ENCODE peak calls at places on chromosomes 4 and X, in ten cellular contexts. Y is aorta; X is stomach; W is CD8-positive, alpha-beta memory T cell; F is upper lobe of right lung; V is thoracic aorta; Q is neural progenitor cell; D is testis; C is left lung; H is IMR-90. Z is an unnamed sample. For H3K4me1, the result is how much of the 10 kb centered on the place peaks cover.

GRCh38 chr4:112287258-112287873 is 1.7 kb upstream of the TIFA start:
- DNase-seq in D (no peak), W (no peak), X (no peak), Y (no peak), F (no peak), C (no peak), V (no peak), H (no peak), Q (no peak), Z (peak)

GRCh38 chr4:152778656-152779512 is 646 bp downstream of the TIGD4 start:
- DNase-seq in F (no peak), V (no peak), Q (peak), H (peak), Y (peak), D (peak), X (peak), W (peak), C (no peak), Z (peak)

GRCh38 chr4:304987-305680 is at the start of gene ZNF732:
- DNase-seq in Q (no peak), X (no peak), W (no peak), D (peak), Y (peak), C (no peak), V (no peak), H (peak), F (no peak), Z (no peak)

GRCh38 chr4:152500798-152501434 is 35.0 kb downstream of the FBXW7 start:
- DNase-seq in F (no peak), C (no peak), X (peak), V (peak), D (peak), Y (no peak), H (peak), W (peak), Q (peak), Z (peak)

GRCh38 chr4:45946699-45947098 is 177.2 kb downstream of the GABRG1 start:
- DNase-seq in W (no peak), X (no peak), H (no peak), V (no peak), D (no peak), Q (no peak), C (no peak), F (no peak), Y (no peak), Z (no peak)

GRCh38 chr4:74886490-74886889 is 46.4 kb upstream of the PARM1 start:
- DNase-seq in F (no peak), Q (no peak), D (no peak), X (no peak), H (peak), Y (no peak), C (no peak), W (no peak), V (no peak), Z (no peak)

GRCh38 chr4:25377572-25377882 is 464 bp downstream of the ANAPC4 start:
- DNase-seq in X (no peak), V (no peak), D (no peak), C (no peak), Q (no peak), W (no peak), F (no peak), H (no peak), Y (no peak), Z (no peak)

GRCh38 chr4:105149771-105150170 is 3.1 kb downstream of the TET2 start:
- DNase-seq in X (no peak), W (no peak), V (no peak), Q (no peak), H (no peak), C (no peak), F (no peak), D (no peak), Y (no peak), Z (no peak)

GRCh38 chr4:101254776-101255175 is 92.5 kb downstream of the PPP3CA start:
- DNase-seq in D (no peak), F (no peak), Y (no peak), V (no peak), H (peak), W (no peak), C (no peak), Q (no peak), X (no peak), Z (no peak)

GRCh38 chr4:113327513-113327912 is 278.1 kb downstream of the ANK2 start:
- DNase-seq in V (no peak), Q (no peak), F (no peak), H (peak), C (no peak), W (no peak), X (no peak), Y (no peak), D (no peak), Z (no peak)

GRCh38 chr4:23269583-23269982 is 576.8 kb downstream of the GBA3 start:
- DNase-seq in Y (no peak), Q (no peak), W (no peak), F (no peak), V (no peak), X (no peak), D (no peak), C (no peak), H (no peak), Z (no peak)

GRCh38 chr4:147138171-147138570 is 192.5 kb upstream of the TTC29 start:
- DNase-seq in X (no peak), Q (no peak), C (no peak), V (no peak), Y (no peak), H (peak), F (no peak), W (no peak), D (no peak), Z (no peak)

GRCh38 chr4:16694491-16695276 is 203.8 kb downstream of the LDB2 start:
- DNase-seq in D (no peak), F (no peak), C (no peak), W (no peak), H (peak), V (no peak), Q (no peak), Y (no peak), X (no peak), Z (no peak)

GRCh38 chr4:171308661-171309060 is 504.5 kb upstream of the GALNTL6 start:
- DNase-seq in W (no peak), F (no peak), D (no peak), H (no peak), X (no peak), Y (no peak), V (no peak), C (no peak), Q (no peak), Z (no peak)

GRCh38 chr4:26412381-26413372 is 77.6 kb downstream of the CCKAR start:
- DNase-seq in F (no peak), Q (peak), X (peak), C (no peak), W (no peak), D (peak), Y (no peak), H (no peak), V (no peak), Z (no peak)

GRCh38 chrX:42090395-42090794 is 167.0 kb upstream of the CASK start:
- DNase-seq in V (no peak), F (no peak), Y (no peak), X (no peak), Q (no peak), D (no peak), W (no peak), H (no peak), C (no peak), Z (no peak)

GRCh38 chr4:88616275-88616996 is 24.2 kb downstream of the HERC3 start:
- DNase-seq in Q (no peak), V (no peak), H (peak), W (no peak), X (no peak), Y (no peak), F (no peak), C (no peak), D (no peak), Z (no peak)

GRCh38 chr4:88623097-88623496 is 30.8 kb downstream of the HERC3 start:
- DNase-seq in Q (no peak), C (no peak), X (no peak), Y (no peak), F (no peak), H (peak), D (no peak), W (no peak), V (no peak), Z (no peak)

GRCh38 chr4:88621763-88622327 is 29.6 kb downstream of the HERC3 start:
- DNase-seq in W (no peak), X (no peak), Q (no peak), D (no peak), Y (no peak), F (no peak), C (no peak), H (no peak), V (no peak), Z (no peak)

GRCh38 chr4:88619973-88620372 is 27.7 kb downstream of the HERC3 start:
- DNase-seq in H (peak), D (no peak), C (no peak), W (no peak), V (no peak), X (no peak), Y (no peak), Q (no peak), F (no peak), Z (no peak)

GRCh38 chr4:88618782-88619485 is 26.7 kb downstream of the HERC3 start:
- DNase-seq in X (no peak), W (no peak), D (no peak), F (no peak), Q (no peak), H (no peak), V (no peak), Y (no peak), C (no peak), Z (no peak)
- H3K4me1 ChIP-seq in X (under half), W (under half), D (under half), F (under half), Q (under half), H (under half), V (under half), Y (under half), C (under half), Z (under half)

DNA sequence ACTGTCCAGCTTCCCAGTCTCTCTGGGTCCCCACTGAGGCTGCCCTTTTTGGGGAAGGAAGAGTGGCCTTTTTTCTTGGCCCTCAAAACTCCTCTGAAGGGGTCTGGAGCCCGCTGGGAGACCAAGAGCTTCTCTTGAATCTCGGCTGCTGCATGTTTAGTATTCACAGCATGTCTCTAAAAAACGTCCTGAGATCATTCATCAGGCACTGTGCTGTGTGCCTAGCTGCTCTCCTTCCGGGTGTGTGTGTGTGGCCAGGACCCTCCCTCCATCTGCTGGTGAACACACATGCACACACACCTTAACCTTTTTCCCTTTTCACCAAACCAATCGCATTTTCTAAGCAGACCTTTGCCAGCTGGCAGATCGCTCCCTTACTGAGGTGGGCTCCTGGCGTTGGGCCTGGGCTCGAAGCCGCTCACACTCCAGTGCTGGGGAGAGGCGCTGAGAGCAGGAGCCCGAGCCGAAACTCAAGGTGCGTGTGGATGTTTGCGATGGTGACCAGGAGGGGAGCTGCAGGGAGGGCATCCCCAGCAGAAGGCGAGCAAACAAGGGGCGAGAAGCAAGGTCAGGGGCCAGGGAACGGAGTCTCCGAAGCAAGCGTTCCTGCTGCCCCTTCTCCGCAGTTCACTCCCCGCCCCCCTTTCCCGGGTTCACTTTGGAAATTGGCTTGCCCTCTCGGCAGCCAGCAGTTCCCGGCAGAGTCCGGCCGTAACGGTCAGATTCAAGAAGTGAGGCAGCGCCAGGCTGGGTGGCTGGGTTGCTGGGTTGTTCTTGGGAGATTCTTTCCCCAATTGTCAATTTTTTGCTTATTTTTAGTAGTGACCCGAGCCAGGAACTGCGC is 605 bp upstream of the FRMPD3 start:
- DNase-seq in F (no peak), X (no peak), Y (no peak), C (no peak), W (peak), H (no peak), Q (peak), D (no peak), V (no peak), Z (no peak)
- H3K4me3 ChIP-seq in F (peak), X (peak), Y (peak), C (no peak), W (peak), H (no peak), Q (peak), D (peak), V (peak), Z (no peak)

GRCh38 chrX:40154229-40154852 is 56.6 kb upstream of the BCOR start:
- DNase-seq in C (no peak), V (no peak), Y (peak), D (no peak), W (no peak), X (no peak), H (no peak), F (no peak), Q (peak), Z (no peak)
- H3K4me1 ChIP-seq in C (under half), V (under half), Y (under half), D (under half), W (under half), X (under half), H (under half), F (under half), Q (under half), Z (under half)

GRCh38 chr4:27524224-27524623 is 663.6 kb downstream of the STIM2 start:
- DNase-seq in X (no peak), V (no peak), W (no peak), Q (no peak), C (no peak), H (no peak), F (no peak), Y (no peak), D (no peak), Z (no peak)
- H3K4me3 ChIP-seq in X (no peak), V (no peak), W (no peak), Q (no peak), C (no peak), H (no peak), F (no peak), Y (no peak), D (no peak), Z (no peak)

GRCh38 chr4:173932701-173933100 is 350.8 kb downstream of the FBXO8 start:
- DNase-seq in Q (no peak), D (no peak), V (no peak), Y (no peak), C (no peak), F (no peak), W (no peak), H (no peak), X (no peak), Z (no peak)
- H3K4me1 ChIP-seq in Q (under half), D (under half), V (half or more), Y (under half), C (under half), F (under half), W (under half), H (under half), X (under half), Z (under half)

GRCh38 chrX:107630031-107630689 is 1.9 kb downstream of the PRPS1 start:
- DNase-seq in V (no peak), Q (peak), D (no peak), Y (no peak), X (no peak), H (no peak), C (no peak), W (no peak), F (no peak), Z (no peak)
- H3K4me3 ChIP-seq in V (peak), Q (peak), D (no peak), Y (no peak), X (peak), H (peak), C (no peak), W (peak), F (no peak), Z (no peak)

GRCh38 chr4:123399638-123400358 is 3.2 kb downstream of the SPRY1 start:
- DNase-seq in V (no peak), Q (peak), C (no peak), H (no peak), X (no peak), W (no peak), D (peak), Y (no peak), F (no peak), Z (no peak)

GRCh38 chr4:123398151-123398802 is 1.7 kb downstream of the SPRY1 start:
- DNase-seq in F (peak), X (peak), Q (peak), H (peak), Y (peak), V (no peak), C (peak), W (peak), D (peak), Z (peak)

GRCh38 chr4:123398803-123399637 is 2.4 kb downstream of the SPRY1 start:
- DNase-seq in H (peak), Q (peak), F (peak), X (peak), V (no peak), W (peak), D (peak), Y (peak), C (peak), Z (peak)

GRCh38 chr4:123396294-123397275 is at the start of gene SPRY1:
- DNase-seq in F (peak), H (peak), Q (peak), V (peak), X (peak), C (peak), W (peak), Y (peak), D (peak), Z (peak)

DNA sequence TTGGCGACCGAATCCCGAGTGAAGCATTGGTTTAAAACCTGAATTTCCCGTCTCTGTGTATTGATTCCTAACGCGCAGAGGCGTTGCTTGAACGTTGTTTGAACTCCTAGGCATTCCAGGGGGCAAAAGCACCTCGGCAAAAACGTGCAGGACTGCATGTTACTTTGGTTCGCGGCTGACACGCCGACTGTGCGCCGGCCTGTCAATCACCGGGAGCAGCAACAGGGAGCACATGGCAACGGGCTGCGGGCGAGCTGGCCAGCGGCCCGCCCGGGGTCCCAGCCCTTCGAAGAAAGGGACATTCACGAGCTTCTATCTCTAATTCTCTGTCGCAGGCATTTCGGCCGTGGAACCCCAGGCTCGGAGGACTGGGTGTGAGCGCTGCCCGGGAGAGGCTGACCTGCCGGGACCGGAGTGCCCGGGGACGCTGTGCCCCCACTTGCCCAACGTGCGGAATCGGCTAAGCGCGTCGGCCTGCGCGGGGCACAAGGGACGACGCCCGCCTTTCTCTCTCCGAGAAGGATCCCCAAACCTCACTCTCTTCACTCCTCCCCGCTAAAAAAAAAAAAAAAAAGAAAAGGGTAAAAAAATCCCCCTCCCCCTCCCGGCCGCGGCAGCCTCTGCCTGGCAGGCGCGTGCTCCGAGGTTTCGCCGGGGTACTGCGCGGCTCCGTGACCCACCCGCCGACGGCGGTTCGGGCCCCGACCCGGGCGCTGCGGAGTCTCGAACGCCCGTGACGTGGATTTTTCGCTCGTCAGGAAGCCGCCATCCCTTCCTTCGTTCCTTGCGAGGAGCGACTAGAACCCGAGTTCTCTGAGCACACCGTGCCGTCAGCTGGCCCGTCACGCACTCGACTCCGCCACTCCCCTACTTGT is 918 bp downstream of the SPRY1 start:
- DNase-seq in C (peak), W (peak), Q (peak), F (peak), D (peak), V (no peak), H (peak), X (peak), Y (peak), Z (peak)
- H3K4me1 ChIP-seq in C (under half), W (under half), Q (under half), F (under half), D (under half), V (under half), H (under half), X (under half), Y (under half), Z (under half)

Z was measured in CD4-positive, alpha-beta memory T cell.